ENCODE peak calls at places on chromosomes 6 and 20, in ten cellular contexts. U is stomach, I is H1, Q is adrenal gland, M is IMR-90, O is transverse colon, D is breast epithelium, Z is NB4, X is esophagus squamous epithelium, V is HCT116. C is an unnamed sample.

GRCh38 chr20:9348746-9349145 is 165.6 kb upstream of the LAMP5 start:
- DNase-seq in U (no peak), I (no peak), Q (no peak), M (peak), O (no peak), D (no peak), Z (no peak), X (no peak), V (no peak), C (no peak)

GRCh38 chr6:21739838-21740237 is 146.3 kb downstream of the SOX4 start:
- DNase-seq in U (no peak), I (no peak), Q (no peak), M (no peak), O (no peak), D (no peak), Z (no peak), X (no peak), V (no peak), C (no peak)

GRCh38 chr20:33411136-33411690 is 9.9 kb upstream of the CDK5RAP1 start:
- DNase-seq in U (no peak), I (no peak), Q (no peak), M (no peak), O (no peak), D (no peak), Z (no peak), X (no peak), V (no peak), C (no peak)

GRCh38 chr6:29589423-29590048 is 4.6 kb downstream of the OR2H2 start:
- DNase-seq in U (peak), I (no peak), Q (peak), M (peak), O (peak), D (peak), Z (peak), X (no peak), V (peak), C (no peak)

GRCh38 chr6:166767191-166767590 is 140.1 kb upstream of the RPS6KA2 start:
- DNase-seq in U (peak), I (no peak), Q (no peak), M (no peak), O (no peak), D (no peak), Z (no peak), X (no peak), V (no peak), C (no peak)

GRCh38 chr6:157068691-157069228 is 254.6 kb downstream of the TMEM242 start:
- DNase-seq in U (no peak), I (no peak), Q (no peak), M (peak), O (no peak), D (no peak), Z (no peak), X (no peak), V (no peak), C (no peak)

GRCh38 chr6:119757467-119757866 is 407.9 kb upstream of the MAN1A1 start:
- DNase-seq in U (no peak), I (no peak), Q (no peak), M (no peak), O (no peak), D (no peak), Z (no peak), X (no peak), V (no peak), C (no peak)

GRCh38 chr6:13418838-13419237 is 68.6 kb downstream of the GFOD1 start:
- DNase-seq in U (no peak), I (no peak), Q (no peak), M (no peak), O (no peak), D (no peak), Z (no peak), X (no peak), V (no peak), C (no peak)

GRCh38 chr20:23641936-23642751 is 4.4 kb upstream of the CST3 start:
- DNase-seq in U (no peak), I (no peak), Q (no peak), M (peak), O (no peak), D (no peak), Z (peak), X (no peak), V (no peak), C (no peak)

GRCh38 chr6:156645106-156645505 is 132.1 kb upstream of the ARID1B start:
- DNase-seq in U (no peak), I (no peak), Q (no peak), M (peak), O (no peak), D (no peak), Z (no peak), X (no peak), V (no peak), C (no peak)

GRCh38 chr6:146861029-146861563 is 262.3 kb downstream of the ADGB start:
- DNase-seq in U (no peak), I (no peak), Q (no peak), M (no peak), O (no peak), D (no peak), Z (no peak), X (no peak), V (no peak), C (no peak)

GRCh38 chr20:34600892-34601653 is 42.6 kb downstream of the MAP1LC3A start:
- DNase-seq in U (no peak), I (no peak), Q (peak), M (no peak), O (no peak), D (no peak), Z (no peak), X (no peak), V (no peak), C (no peak)

GRCh38 chr20:54156981-54157835 is 16.6 kb downstream of the CYP24A1 start:
- DNase-seq in U (no peak), I (no peak), Q (no peak), M (no peak), O (no peak), D (no peak), Z (no peak), X (no peak), V (no peak), C (no peak)

GRCh38 chr20:54244113-54244512 is 36.2 kb downstream of the PFDN4 start:
- DNase-seq in U (no peak), I (no peak), Q (no peak), M (no peak), O (no peak), D (no peak), Z (no peak), X (no peak), V (no peak), C (no peak)

GRCh38 chr20:34316191-34316814 is 13.1 kb upstream of the AHCY start:
- DNase-seq in U (no peak), I (no peak), Q (no peak), M (peak), O (no peak), D (no peak), Z (peak), X (no peak), V (peak), C (no peak)

GRCh38 chr6:84774174-84775158 is 10.1 kb upstream of the TBX18 start:
- DNase-seq in U (no peak), I (no peak), Q (peak), M (no peak), O (no peak), D (no peak), Z (no peak), X (no peak), V (no peak), C (peak)

GRCh38 chr20:62822239-62822787 is 5.5 kb downstream of the COL9A3 start:
- DNase-seq in U (no peak), I (no peak), Q (no peak), M (no peak), O (no peak), D (no peak), Z (no peak), X (no peak), V (no peak), C (no peak)

DNA sequence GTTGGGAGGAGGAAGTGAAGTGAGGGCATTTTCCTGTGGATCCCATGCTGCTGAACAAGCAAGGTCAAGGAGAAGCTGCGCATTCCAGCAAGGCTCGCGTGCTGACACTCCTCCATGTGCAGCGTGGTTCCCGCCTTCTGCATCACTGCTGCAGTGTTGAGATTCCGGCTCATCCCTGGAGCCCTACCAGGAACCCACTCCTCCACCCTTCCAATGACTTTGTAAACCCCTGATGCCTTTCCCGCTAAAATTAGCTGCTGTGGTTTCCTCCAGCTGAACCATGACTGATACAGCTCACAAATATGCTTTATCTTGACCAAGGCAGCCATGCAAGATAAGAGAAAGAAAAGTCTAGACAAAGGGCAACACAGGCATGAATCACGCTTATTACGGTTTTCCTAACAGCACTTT is 14.0 kb upstream of the BNIP5 start:
- DNase-seq in U (peak), I (no peak), Q (peak), M (peak), O (no peak), D (no peak), Z (no peak), X (no peak), V (no peak), C (no peak)
- TF ChIP-seq POLR2A in U (no peak), I (no peak), Q (no peak), M (no peak), O (no peak), D (no peak), Z (no peak), X (no peak), V (no peak), C (no peak)

GRCh38 chr6:82616386-82617028 is 252.9 kb downstream of the TPBG start:
- DNase-seq in U (no peak), I (no peak), Q (no peak), M (peak), O (no peak), D (no peak), Z (no peak), X (no peak), V (no peak), C (no peak)
- TF ChIP-seq CTCF in U (no peak), I (no peak), Q (no peak), M (peak), O (no peak), D (no peak), Z (no peak), X (peak), V (no peak), C (no peak)

DNA sequence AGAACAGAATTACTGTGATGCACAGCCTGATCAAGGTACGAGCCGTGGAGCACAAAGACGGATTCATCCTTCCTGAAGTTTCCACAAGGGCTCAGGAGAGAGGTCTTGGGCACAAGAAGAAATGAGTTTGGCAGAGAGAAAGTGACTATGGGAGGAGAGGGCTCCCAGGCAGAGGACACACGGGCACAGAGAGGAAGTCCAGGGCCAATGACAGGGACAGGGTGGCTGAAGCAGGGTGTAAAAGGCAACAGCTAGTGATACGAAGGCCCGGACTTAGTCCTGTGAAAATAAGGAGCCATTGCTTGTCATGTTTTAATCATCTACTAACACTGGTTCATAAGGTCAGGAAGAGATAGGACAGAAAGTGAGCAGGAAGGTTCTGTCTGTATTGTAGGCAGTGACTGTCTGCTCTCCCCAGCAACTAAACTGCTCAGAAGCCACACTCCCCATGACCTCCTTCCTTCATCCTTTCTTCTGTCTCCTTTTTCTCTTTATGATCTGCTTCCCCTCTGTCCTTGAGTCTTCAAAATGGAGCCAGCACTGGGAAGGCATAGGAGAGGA is 204.7 kb upstream of the SHLD1 start:
- DNase-seq in U (no peak), I (no peak), Q (no peak), M (no peak), O (no peak), D (no peak), Z (no peak), X (no peak), V (no peak), C (no peak)
- TF ChIP-seq POLR2A in U (no peak), I (no peak), Q (no peak), M (no peak), O (no peak), D (no peak), Z (no peak), X (no peak), V (no peak), C (no peak)

GRCh38 chr6:137879301-137879700 is 12.2 kb downstream of the TNFAIP3 start:
- DNase-seq in U (no peak), I (no peak), Q (no peak), M (no peak), O (no peak), D (no peak), Z (no peak), X (no peak), V (no peak), C (no peak)

GRCh38 chr6:137877113-137877512 is 10.1 kb downstream of the TNFAIP3 start:
- DNase-seq in U (no peak), I (no peak), Q (no peak), M (no peak), O (no peak), D (no peak), Z (no peak), X (no peak), V (no peak), C (no peak)

GRCh38 chr6:137878070-137878809 is 11.2 kb downstream of the TNFAIP3 start:
- DNase-seq in U (no peak), I (no peak), Q (no peak), M (no peak), O (no peak), D (no peak), Z (no peak), X (no peak), V (no peak), C (no peak)

GRCh38 chr6:137879885-137880430 is 12.9 kb downstream of the TNFAIP3 start:
- DNase-seq in U (no peak), I (no peak), Q (no peak), M (no peak), O (no peak), D (no peak), Z (no peak), X (no peak), V (no peak), C (no peak)

GRCh38 chr6:137878810-137879285 is 11.8 kb downstream of the TNFAIP3 start:
- DNase-seq in U (no peak), I (peak), Q (no peak), M (no peak), O (no peak), D (peak), Z (no peak), X (no peak), V (no peak), C (peak)
- TF ChIP-seq CTCF in U (no peak), I (peak), Q (no peak), M (no peak), O (no peak), D (no peak), Z (no peak), X (no peak), V (no peak), C (no peak)

DNA sequence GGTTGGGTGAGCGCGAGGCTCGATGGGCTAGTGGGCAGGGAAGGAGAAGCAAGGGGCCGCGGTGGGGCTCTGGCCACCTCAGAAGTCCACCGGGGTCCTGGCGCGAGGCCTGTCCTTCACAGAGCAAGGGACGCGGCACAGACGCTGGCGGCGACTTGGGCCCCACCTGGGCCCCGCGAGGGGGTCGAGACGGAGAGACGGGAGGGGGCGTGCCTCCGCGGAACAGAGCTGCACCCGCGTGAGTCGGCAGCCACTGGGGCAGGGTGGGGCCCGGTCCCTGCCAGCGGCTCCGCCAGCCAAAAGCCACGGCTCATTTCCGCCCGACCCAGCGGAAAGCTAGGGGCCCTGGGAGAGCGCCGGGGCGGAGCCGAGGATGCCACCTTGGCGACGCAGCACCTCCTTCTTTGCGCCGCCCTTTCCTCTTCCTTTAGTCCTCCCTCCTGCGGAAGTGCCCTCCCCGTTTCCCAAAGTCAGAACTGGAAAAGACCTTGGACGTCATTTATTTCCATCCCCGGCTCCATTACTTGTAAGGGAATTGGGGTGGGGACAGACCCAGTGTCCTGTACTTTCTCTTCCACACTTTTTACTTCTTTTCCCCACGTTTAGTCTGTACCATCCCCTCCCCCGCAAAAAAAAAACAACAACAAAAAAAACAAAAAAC is at the start of gene CUL7:
- DNase-seq in U (peak), I (peak), Q (peak), M (peak), O (peak), D (peak), Z (peak), X (peak), V (peak), C (peak)
- TF ChIP-seq POLR2A in U (no peak), I (no peak), Q (peak), M (peak), O (peak), D (peak), Z (peak), X (no peak), V (peak), C (peak)

GRCh38 chr6:100261486-100261885 is 203.2 kb downstream of the SIM1 start:
- DNase-seq in U (no peak), I (no peak), Q (no peak), M (no peak), O (no peak), D (no peak), Z (peak), X (no peak), V (no peak), C (no peak)

GRCh38 chr6:100260584-100260983 is 204.1 kb downstream of the SIM1 start:
- DNase-seq in U (no peak), I (no peak), Q (no peak), M (peak), O (no peak), D (no peak), Z (no peak), X (no peak), V (no peak), C (no peak)

GRCh38 chr6:100255701-100256100 is 209.0 kb downstream of the SIM1 start:
- DNase-seq in U (no peak), I (no peak), Q (no peak), M (no peak), O (no peak), D (no peak), Z (no peak), X (no peak), V (no peak), C (no peak)

GRCh38 chr6:100258752-100259151 is 206.0 kb downstream of the SIM1 start:
- DNase-seq in U (no peak), I (no peak), Q (no peak), M (no peak), O (no peak), D (no peak), Z (no peak), X (no peak), V (no peak), C (no peak)

DNA sequence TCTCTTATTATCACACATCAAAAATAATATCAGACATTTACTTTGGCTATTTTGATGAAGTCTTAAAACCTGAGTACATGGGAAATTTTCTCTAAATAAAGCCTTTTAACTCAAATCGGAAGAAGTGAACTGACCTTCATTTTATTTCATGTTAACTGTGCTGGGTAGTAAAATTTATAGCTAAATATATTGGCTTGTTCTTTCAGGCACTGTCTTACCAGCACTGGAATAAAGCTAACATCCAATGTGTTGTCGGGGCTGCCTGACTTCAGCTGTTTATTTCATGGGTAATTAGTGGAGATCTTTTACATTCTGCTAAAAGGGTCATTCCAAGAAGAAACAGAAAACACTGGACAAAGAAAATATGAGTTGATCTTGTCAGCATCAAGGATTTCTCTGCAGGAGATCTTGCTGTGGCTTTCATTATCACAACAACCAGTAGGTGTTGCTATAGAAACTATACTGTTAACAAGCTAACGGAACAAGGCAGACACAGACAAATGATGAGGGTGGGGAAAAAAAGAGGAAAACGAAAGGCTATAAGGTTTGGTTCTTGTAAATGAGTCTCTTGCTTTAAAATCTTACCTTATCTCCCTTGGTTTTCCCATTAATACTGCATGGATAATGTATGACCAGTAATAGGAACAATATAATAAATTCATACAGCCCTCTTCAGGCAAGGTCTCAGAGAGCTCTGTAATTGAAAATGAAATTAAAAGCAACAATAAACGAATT is 206.9 kb downstream of the SIM1 start:
- DNase-seq in U (no peak), I (no peak), Q (no peak), M (peak), O (no peak), D (no peak), Z (peak), X (no peak), V (peak), C (no peak)
- TF ChIP-seq CTCF in U (no peak), I (peak), Q (no peak), M (peak), O (no peak), D (no peak), Z (no peak), X (no peak), V (peak), C (no peak)

GRCh38 chr20:31605902-31606677 is 1.0 kb downstream of the ID1 start:
- DNase-seq in U (peak), I (no peak), Q (peak), M (no peak), O (peak), D (no peak), Z (peak), X (no peak), V (no peak), C (no peak)

GRCh38 chr20:31608256-31608980 is 3.3 kb downstream of the ID1 start:
- DNase-seq in U (peak), I (no peak), Q (peak), M (peak), O (peak), D (peak), Z (peak), X (no peak), V (peak), C (peak)

GRCh38 chr20:31607640-31608255 is 2.7 kb downstream of the ID1 start:
- DNase-seq in U (no peak), I (no peak), Q (no peak), M (no peak), O (no peak), D (no peak), Z (no peak), X (no peak), V (peak), C (no peak)

GRCh38 chr20:31606678-31606927 is 1.5 kb downstream of the ID1 start:
- DNase-seq in U (no peak), I (no peak), Q (no peak), M (no peak), O (peak), D (no peak), Z (no peak), X (no peak), V (no peak), C (no peak)

GRCh38 chr20:31606928-31607639 is 2.0 kb downstream of the ID1 start:
- DNase-seq in U (peak), I (no peak), Q (no peak), M (peak), O (peak), D (no peak), Z (no peak), X (no peak), V (peak), C (no peak)
- TF ChIP-seq POLR2A in U (no peak), I (no peak), Q (no peak), M (peak), O (peak), D (no peak), Z (no peak), X (no peak), V (peak), C (no peak)

GRCh38 chr20:57998276-57998675 is 230.2 kb downstream of the ANKRD60 start:
- DNase-seq in U (no peak), I (no peak), Q (no peak), M (no peak), O (no peak), D (no peak), Z (no peak), X (no peak), V (no peak), C (no peak)
- TF ChIP-seq CTCF in U (no peak), I (peak), Q (no peak), M (no peak), O (no peak), D (no peak), Z (no peak), X (no peak), V (no peak), C (no peak)

GRCh38 chr6:121210943-121211342 is 123.3 kb downstream of the TBC1D32 start:
- DNase-seq in U (no peak), I (no peak), Q (no peak), M (no peak), O (no peak), D (no peak), Z (no peak), X (no peak), V (no peak), C (no peak)
- TF ChIP-seq POLR2A in U (no peak), I (no peak), Q (no peak), M (no peak), O (no peak), D (no peak), Z (no peak), X (no peak), V (no peak), C (no peak)